ENCODE peak calls at places on chromosome 7, in seven cellular contexts. X, J, V, L, D, M and T are unnamed samples.

GRCh38 chr7:83486957-83487356 is 162.0 kb downstream of the SEMA3E start:
- DNase-seq in M (no peak), J (peak), L (peak), D (no peak), X (no peak), V (peak), T (no peak)

GRCh38 chr7:117069379-117069778 is 116.1 kb downstream of the ST7 start:
- DNase-seq in J (no peak), D (no peak), M (no peak), X (no peak), L (no peak), V (no peak), T (no peak)

GRCh38 chr7:99121496-99122021 is 22.3 kb downstream of the SMURF1 start:
- DNase-seq in L (no peak), V (no peak), J (no peak), X (no peak), M (no peak), D (no peak), T (peak)

GRCh38 chr7:5553298-5553877 is 129.8 kb upstream of the TNRC18 start:
- DNase-seq in M (peak), J (no peak), X (peak), D (no peak), L (peak), V (no peak), T (no peak)

GRCh38 chr7:28163955-28164354 is 16.6 kb downstream of the JAZF1 start:
- DNase-seq in V (no peak), D (no peak), M (no peak), L (no peak), X (no peak), J (no peak), T (no peak)

GRCh38 chr7:5679741-5680473 is 101.6 kb downstream of the RNF216 start:
- DNase-seq in D (no peak), X (no peak), V (no peak), L (no peak), M (peak), J (no peak), T (no peak)

GRCh38 chr7:2431260-2431867 is 28.0 kb downstream of the CHST12 start:
- DNase-seq in V (no peak), X (no peak), M (no peak), J (peak), L (peak), D (no peak), T (no peak)

GRCh38 chr7:71191766-71192165 is 59.8 kb downstream of the GALNT17 start:
- DNase-seq in D (no peak), L (no peak), J (no peak), M (no peak), X (no peak), V (no peak), T (no peak)

GRCh38 chr7:17530741-17531417 is 232.4 kb downstream of the AHR start:
- DNase-seq in V (peak), L (peak), D (no peak), J (peak), X (no peak), M (no peak), T (no peak)

GRCh38 chr7:50807026-50807730 is 24.5 kb upstream of the GRB10 start:
- DNase-seq in M (no peak), V (peak), J (no peak), L (peak), D (no peak), X (no peak), T (no peak)

GRCh38 chr7:46524350-46524749 is 603.3 kb upstream of the IGFBP3 start:
- DNase-seq in X (no peak), L (no peak), D (no peak), M (no peak), V (no peak), J (no peak), T (no peak)

GRCh38 chr7:43646603-43647313 is 63.9 kb downstream of the STK17A start:
- DNase-seq in M (no peak), D (no peak), V (no peak), L (peak), X (no peak), J (no peak), T (peak)

GRCh38 chr7:43647772-43648643 is 65.1 kb downstream of the STK17A start:
- DNase-seq in V (peak), J (peak), L (peak), M (peak), D (peak), X (peak), T (peak)

GRCh38 chr7:43648725-43649406 is 66.0 kb downstream of the STK17A start:
- DNase-seq in X (peak), V (peak), D (no peak), L (peak), M (peak), J (peak), T (no peak)

GRCh38 chr7:43645699-43646226 is 62.9 kb downstream of the STK17A start:
- DNase-seq in L (no peak), D (no peak), J (no peak), V (no peak), M (no peak), X (no peak), T (no peak)

GRCh38 chr7:43647314-43647691 is 64.4 kb downstream of the STK17A start:
- DNase-seq in M (no peak), L (no peak), X (no peak), D (no peak), V (no peak), J (peak), T (peak)
- H3K4me3 ChIP-seq in M (no peak), L (peak), X (no peak), D (no peak), V (no peak), J (no peak), T (no peak)

DNA sequence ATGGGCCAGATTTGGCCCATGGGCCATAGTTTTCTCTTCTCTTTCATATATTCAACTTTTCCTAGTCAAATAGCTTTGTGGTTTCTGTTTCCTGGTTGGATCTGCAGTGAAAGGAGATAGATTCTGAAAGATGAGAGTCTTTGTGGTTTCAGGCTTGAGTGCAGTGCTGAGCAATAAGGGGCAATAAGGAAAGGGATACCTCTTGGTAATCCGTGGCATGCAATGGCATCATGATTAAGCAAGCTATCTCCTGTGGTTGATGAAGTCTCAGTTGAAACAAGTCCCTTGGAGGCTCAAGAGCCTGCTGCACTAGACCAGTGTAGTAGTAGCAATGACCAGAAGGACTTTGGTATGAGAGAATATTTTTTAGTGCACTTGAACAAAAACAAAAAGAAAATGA is 187.7 kb upstream of the CNTNAP2 start:
- DNase-seq in M (no peak), L (no peak), D (no peak), V (no peak), X (no peak), J (no peak), T (no peak)
- H3K4me3 ChIP-seq in M (no peak), L (no peak), D (no peak), V (no peak), X (no peak), J (no peak), T (no peak)

GRCh38 chr7:131560061-131560460 is 3.6 kb upstream of the PODXL start:
- DNase-seq in D (no peak), L (no peak), X (no peak), V (no peak), M (no peak), J (no peak), T (no peak)

GRCh38 chr7:131556055-131556911 is at the start of gene PODXL:
- DNase-seq in D (peak), X (peak), M (peak), J (peak), L (peak), V (no peak), T (peak)

GRCh38 chr7:131556912-131557457 is 557 bp upstream of the PODXL start:
- DNase-seq in L (peak), M (no peak), V (no peak), D (no peak), J (peak), X (no peak), T (no peak)

GRCh38 chr7:131555565-131556054 is 818 bp downstream of the PODXL start:
- DNase-seq in L (no peak), V (no peak), J (peak), M (peak), X (no peak), D (no peak), T (no peak)

DNA sequence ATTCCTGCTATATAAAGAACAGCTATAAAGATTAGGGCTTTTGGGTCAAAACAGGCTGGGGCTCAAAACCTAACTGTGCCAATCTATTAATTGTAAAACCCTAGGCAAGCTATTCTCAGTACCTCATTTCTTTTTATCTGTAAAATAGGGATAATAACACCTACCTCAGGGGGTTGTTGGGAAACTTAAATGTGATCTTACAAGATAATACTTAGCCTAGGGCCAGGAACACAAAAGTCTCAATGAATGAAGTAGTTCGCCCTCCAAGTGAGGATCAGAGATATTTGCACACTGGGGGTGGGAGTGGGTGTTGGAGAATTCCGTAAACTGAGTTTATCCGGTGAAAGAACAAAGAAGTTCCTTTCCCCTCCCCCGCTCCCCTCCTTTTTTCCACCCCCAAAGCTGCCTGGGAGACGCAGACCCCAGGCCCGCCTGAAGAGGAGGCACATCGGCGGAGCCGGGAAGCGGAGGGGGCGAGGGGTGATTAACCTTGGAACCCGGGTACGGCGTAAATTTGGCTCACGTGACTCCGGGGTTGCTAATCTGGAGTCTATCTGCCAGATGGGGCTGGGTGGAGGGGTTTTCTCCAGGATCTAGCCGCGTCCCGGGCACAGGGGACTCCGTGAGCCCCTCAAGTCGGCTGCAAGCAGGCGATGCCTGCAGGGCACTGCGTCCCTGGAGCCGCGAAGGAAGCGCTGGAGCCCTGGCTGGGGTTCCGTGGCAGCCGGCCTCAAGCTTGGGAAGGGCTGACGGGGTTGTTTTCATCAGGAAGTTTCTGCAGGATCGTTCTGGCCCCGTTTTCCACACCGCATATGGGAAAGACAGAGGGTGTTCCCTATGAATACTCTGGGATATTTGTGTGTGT is 1.3 kb upstream of the PODXL start:
- DNase-seq in X (peak), M (peak), V (no peak), D (peak), L (peak), J (peak), T (peak)
- H3K4me3 ChIP-seq in X (peak), M (no peak), V (no peak), D (peak), L (peak), J (peak), T (peak)

GRCh38 chr7:24670782-24671181 is 86.5 kb downstream of the GSDME start:
- DNase-seq in D (no peak), L (no peak), V (no peak), J (peak), M (no peak), X (no peak), T (no peak)

GRCh38 chr7:24660541-24660940 is 87.3 kb downstream of the PALS2 start:
- DNase-seq in V (no peak), M (no peak), D (no peak), L (no peak), X (no peak), J (no peak), T (peak)

GRCh38 chr7:24668922-24669635 is 88.2 kb downstream of the GSDME start:
- DNase-seq in M (peak), L (peak), J (peak), V (peak), X (no peak), D (no peak), T (peak)

GRCh38 chr7:24669971-24670591 is 87.2 kb downstream of the GSDME start:
- DNase-seq in M (no peak), D (no peak), J (peak), V (no peak), X (no peak), L (no peak), T (peak)

DNA sequence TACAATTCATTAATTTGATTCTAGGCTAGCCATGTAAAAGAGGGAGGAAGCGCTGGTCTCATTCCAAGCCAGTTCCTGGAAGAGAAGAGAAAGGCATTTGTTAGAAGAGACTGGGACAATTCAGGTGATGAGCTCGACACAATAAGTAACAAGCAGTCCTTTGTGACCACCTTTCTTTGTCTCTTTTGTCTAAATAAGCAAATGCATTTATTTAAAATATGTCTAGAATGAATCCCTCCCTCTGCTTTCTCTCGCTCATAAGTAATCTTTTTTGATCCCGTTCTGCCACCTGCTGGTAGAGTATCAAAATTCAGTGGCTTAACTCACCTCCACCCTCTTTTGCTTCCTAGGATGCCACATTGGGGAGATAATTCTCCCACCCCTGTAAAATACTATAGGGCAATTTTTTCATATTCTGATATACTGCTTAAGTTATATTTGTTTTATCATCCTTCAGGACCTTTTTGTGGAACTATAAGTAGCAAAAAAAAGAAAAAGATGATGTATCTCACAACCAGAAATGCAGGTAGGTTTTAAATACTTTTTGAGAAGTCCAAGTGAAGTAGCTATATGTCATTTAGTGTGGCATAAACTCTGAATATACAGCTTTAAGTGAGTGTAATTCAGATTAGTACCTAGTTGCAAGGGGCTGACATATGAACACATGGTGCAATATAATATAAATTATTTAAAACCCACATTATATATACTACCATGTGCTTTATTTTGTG is 91.5 kb downstream of the GSDME start:
- DNase-seq in X (peak), V (peak), J (peak), D (peak), L (peak), M (peak), T (peak)
- H3K4me3 ChIP-seq in X (no peak), V (no peak), J (no peak), D (no peak), L (no peak), M (no peak), T (no peak)

GRCh38 chr7:132666076-132666775 is 90.0 kb upstream of the PLXNA4 start:
- DNase-seq in V (peak), J (no peak), M (no peak), D (no peak), L (no peak), X (no peak), T (no peak)

GRCh38 chr7:132666786-132667185 is 90.5 kb upstream of the PLXNA4 start:
- DNase-seq in L (no peak), X (no peak), D (no peak), J (no peak), M (no peak), V (no peak), T (no peak)
- H3K4me3 ChIP-seq in L (no peak), X (no peak), D (no peak), J (no peak), M (no peak), V (no peak), T (no peak)

GRCh38 chr7:124032369-124033092 is at the start of gene TMEM229A:
- DNase-seq in M (peak), D (no peak), V (peak), X (peak), L (peak), J (peak), T (peak)
- H3K4me3 ChIP-seq in M (no peak), D (peak), V (peak), X (peak), L (peak), J (peak), T (peak)

GRCh38 chr7:100435401-100436304 is 644 bp downstream of the PPP1R35 start:
- DNase-seq in X (peak), L (peak), J (peak), M (peak), D (no peak), V (peak), T (peak)

GRCh38 chr7:100433276-100433591 is 3.1 kb downstream of the PPP1R35 start:
- DNase-seq in X (no peak), L (no peak), V (no peak), M (no peak), J (no peak), D (no peak), T (no peak)

GRCh38 chr7:100432621-100433275 is 3.1 kb downstream of the MEPCE start:
- DNase-seq in V (no peak), D (no peak), M (no peak), J (no peak), X (no peak), L (no peak), T (no peak)

GRCh38 chr7:100433592-100434296 is 2.6 kb downstream of the PPP1R35 start:
- DNase-seq in M (no peak), J (no peak), L (no peak), V (no peak), D (no peak), X (no peak), T (no peak)

DNA sequence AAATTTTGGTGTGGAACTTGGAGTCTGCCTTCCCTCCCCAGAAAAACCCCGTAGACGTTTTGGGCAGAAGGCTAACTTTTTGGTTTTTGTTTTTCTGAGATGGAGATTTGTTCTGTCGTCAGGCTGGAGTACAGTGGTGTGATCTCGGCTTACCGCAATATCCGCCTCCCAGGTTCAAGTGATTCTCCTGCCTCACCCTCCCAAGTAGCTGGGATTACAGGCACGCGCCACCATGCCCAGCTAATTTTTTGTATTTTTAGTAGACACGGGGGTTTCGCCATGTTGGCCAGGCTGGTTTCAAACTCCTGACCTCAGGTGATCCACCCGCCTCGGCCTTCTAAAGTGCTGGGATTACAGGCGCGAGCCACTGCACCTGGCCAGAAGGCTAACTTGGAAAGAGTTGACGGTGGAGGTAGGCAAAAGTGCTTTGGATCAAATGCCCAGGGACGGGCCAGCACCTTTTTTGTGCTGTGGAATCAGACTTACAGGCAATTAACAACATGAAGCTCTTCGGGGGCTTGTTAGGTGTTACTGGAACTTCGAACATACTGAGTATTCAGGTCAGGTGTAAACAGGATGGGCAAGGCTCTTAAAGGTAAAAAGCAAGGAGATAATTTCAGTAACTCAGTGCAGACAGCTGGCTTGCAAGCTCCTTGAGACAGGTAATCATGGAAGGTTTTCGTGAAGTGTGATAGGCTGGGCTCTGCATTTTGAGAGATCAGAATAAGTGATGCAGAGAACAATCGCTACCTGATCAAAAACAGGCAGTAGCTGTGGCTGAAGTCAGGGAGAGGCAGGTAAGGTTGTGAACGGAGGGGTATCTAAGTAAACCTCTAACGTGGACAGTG is 1.8 kb downstream of the PPP1R35 start:
- DNase-seq in J (no peak), L (no peak), D (no peak), X (no peak), M (no peak), V (no peak), T (no peak)
- H3K4me3 ChIP-seq in J (peak), L (peak), D (no peak), X (peak), M (no peak), V (peak), T (peak)

DNA sequence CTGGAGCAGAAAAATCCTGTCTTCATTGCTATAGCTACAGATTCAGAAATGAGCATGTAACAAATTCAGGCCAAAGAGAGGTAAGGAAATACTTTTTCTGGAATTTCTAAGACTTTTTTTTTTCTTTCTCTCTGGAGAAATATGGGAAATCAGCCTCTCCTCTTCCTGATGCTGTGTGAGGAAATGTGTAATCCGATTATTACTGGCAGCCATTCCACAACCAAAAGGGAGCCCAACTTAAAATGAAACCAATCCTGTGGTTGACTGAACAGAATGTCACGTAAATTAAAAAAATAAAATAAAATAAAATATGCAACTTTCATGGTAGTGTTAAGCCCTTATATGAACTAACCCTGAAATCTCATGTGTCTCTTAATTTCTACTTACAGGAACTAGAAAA is 10.7 kb upstream of the POT1 start:
- DNase-seq in D (no peak), J (no peak), L (no peak), M (no peak), V (no peak), X (no peak), T (peak)
- H3K4me3 ChIP-seq in D (no peak), J (no peak), L (no peak), M (no peak), V (no peak), X (no peak), T (no peak)

GRCh38 chr7:108003591-108003935 is 602 bp upstream of the LAMB1 start:
- DNase-seq in V (no peak), D (no peak), M (no peak), L (no peak), J (no peak), X (no peak), T (no peak)
- H3K4me3 ChIP-seq in V (peak), D (peak), M (peak), L (peak), J (peak), X (peak), T (peak)